ENCODE peak calls at places on chromosome 15, in four cellular contexts. B, P, U and F are unnamed samples.

GRCh38 chr15:76217029-76217866 is 94.0 kb downstream of the ETFA start:
- DNase-seq in U (no peak), B (no peak), P (no peak), F (no peak)

GRCh38 chr15:67501177-67501835 is 19.6 kb upstream of the C15orf61 start:
- DNase-seq in U (no peak), P (no peak), B (no peak), F (no peak)

GRCh38 chr15:95347846-95348245 is 982.7 kb upstream of the NR2F2 start:
- DNase-seq in U (no peak), B (no peak), P (no peak), F (no peak)

GRCh38 chr15:27463699-27464098 is 492.7 kb downstream of the GABRG3 start:
- DNase-seq in B (no peak), U (no peak), P (no peak), F (no peak)

GRCh38 chr15:60400957-60401356 is 3.2 kb upstream of the ANXA2 start:
- DNase-seq in B (no peak), U (no peak), P (no peak), F (no peak)

GRCh38 chr15:53753813-53754212 is 5.7 kb downstream of the WDR72 start:
- DNase-seq in P (no peak), U (no peak), B (no peak), F (no peak)

GRCh38 chr15:58864602-58865419 is 68.7 kb downstream of the SLTM start:
- DNase-seq in B (no peak), U (peak), P (peak), F (no peak)

GRCh38 chr15:86906406-86906805 is 826.7 kb downstream of the AGBL1 start:
- DNase-seq in U (no peak), B (no peak), P (no peak), F (no peak)

GRCh38 chr15:68528891-68529290 is 49.9 kb upstream of the CORO2B start:
- DNase-seq in B (no peak), U (no peak), P (no peak), F (no peak)

GRCh38 chr15:78944669-78945407 is at the start of gene CTSH:
- DNase-seq in P (peak), B (peak), U (peak), F (peak)